ENCODE peak calls at places on chromosome 12, in nine cellular contexts. One of them, this sample, is unnamed.

GRCh38 chr12:66823857-66824570 is 145.1 kb upstream of the GRIP1 start:
- DNase-seq in fibroblast of gingiva: no peak
- DNase-seq in NCI-H187: no peak
- DNase-seq in stimulated activated CD4-positive, alpha-beta T cell treated with anti-CD3 and anti-CD28 coated beads, TNF-alpha, amount 100 ng/mL, for 1 hour: no peak
- DNase-seq in tibial artery: no peak
- DNase-seq in heart right ventricle: no peak
- DNase-seq in iris pigment epithelial cell: peak; percentile 19
- DNase-seq in DMS53: peak; percentile 71
- DNase-seq in GM04504: no peak
- DNase-seq in this sample: no peak

GRCh38 chr12:120015313-120015712 is 26.3 kb downstream of the BICDL1 start:
- DNase-seq in fibroblast of gingiva: no peak
- DNase-seq in DMS53: no peak
- DNase-seq in NCI-H187: no peak
- DNase-seq in tibial artery: no peak
- DNase-seq in stimulated activated CD4-positive, alpha-beta T cell treated with anti-CD3 and anti-CD28 coated beads, TNF-alpha, amount 100 ng/mL, for 1 hour: no peak
- DNase-seq in iris pigment epithelial cell: no peak
- DNase-seq in heart right ventricle: no peak
- DNase-seq in GM04504: no peak
- DNase-seq in this sample: no peak

GRCh38 chr12:49671051-49671765 is 36.0 kb downstream of the FMNL3 start:
- DNase-seq in stimulated activated CD4-positive, alpha-beta T cell treated with anti-CD3 and anti-CD28 coated beads, TNF-alpha, amount 100 ng/mL, for 1 hour: peak; percentile 49
- DNase-seq in GM04504: no peak
- DNase-seq in fibroblast of gingiva: no peak
- DNase-seq in tibial artery: no peak
- DNase-seq in heart right ventricle: no peak
- DNase-seq in DMS53: no peak
- DNase-seq in NCI-H187: no peak
- DNase-seq in iris pigment epithelial cell: no peak
- DNase-seq in this sample: no peak

GRCh38 chr12:96247567-96247962 is 53.4 kb downstream of the ELK3 start:
- DNase-seq in fibroblast of gingiva: no peak
- DNase-seq in iris pigment epithelial cell: no peak
- DNase-seq in GM04504: no peak
- DNase-seq in stimulated activated CD4-positive, alpha-beta T cell treated with anti-CD3 and anti-CD28 coated beads, TNF-alpha, amount 100 ng/mL, for 1 hour: no peak
- DNase-seq in heart right ventricle: no peak
- DNase-seq in tibial artery: no peak
- DNase-seq in DMS53: peak; percentile 39
- DNase-seq in NCI-H187: no peak
- DNase-seq in this sample: no peak

GRCh38 chr12:41174602-41175001 is 13.5 kb upstream of the PDZRN4 start:
- DNase-seq in GM04504: no peak
- DNase-seq in DMS53: no peak
- DNase-seq in heart right ventricle: no peak
- DNase-seq in iris pigment epithelial cell: no peak
- DNase-seq in NCI-H187: no peak
- DNase-seq in tibial artery: no peak
- DNase-seq in stimulated activated CD4-positive, alpha-beta T cell treated with anti-CD3 and anti-CD28 coated beads, TNF-alpha, amount 100 ng/mL, for 1 hour: no peak
- DNase-seq in fibroblast of gingiva: no peak
- DNase-seq in this sample: no peak

GRCh38 chr12:31586703-31587102 is 4.2 kb downstream of the DENND5B start:
- DNase-seq in tibial artery: no peak
- DNase-seq in GM04504: no peak
- DNase-seq in iris pigment epithelial cell: no peak
- DNase-seq in NCI-H187: no peak
- DNase-seq in fibroblast of gingiva: no peak
- DNase-seq in DMS53: no peak
- DNase-seq in heart right ventricle: no peak
- DNase-seq in stimulated activated CD4-positive, alpha-beta T cell treated with anti-CD3 and anti-CD28 coated beads, TNF-alpha, amount 100 ng/mL, for 1 hour: no peak
- DNase-seq in this sample: no peak

GRCh38 chr12:88556213-88556612 is 24.1 kb downstream of the KITLG start:
- DNase-seq in iris pigment epithelial cell: no peak
- DNase-seq in tibial artery: no peak
- DNase-seq in stimulated activated CD4-positive, alpha-beta T cell treated with anti-CD3 and anti-CD28 coated beads, TNF-alpha, amount 100 ng/mL, for 1 hour: no peak
- DNase-seq in NCI-H187: no peak
- DNase-seq in GM04504: no peak
- DNase-seq in heart right ventricle: no peak
- DNase-seq in DMS53: no peak
- DNase-seq in fibroblast of gingiva: no peak
- DNase-seq in this sample: no peak

GRCh38 chr12:70609739-70610491 is 27.3 kb downstream of the PTPRB start:
- DNase-seq in fibroblast of gingiva: peak; percentile 3
- DNase-seq in GM04504: no peak
- DNase-seq in stimulated activated CD4-positive, alpha-beta T cell treated with anti-CD3 and anti-CD28 coated beads, TNF-alpha, amount 100 ng/mL, for 1 hour: no peak
- DNase-seq in heart right ventricle: peak; percentile 74
- DNase-seq in NCI-H187: no peak
- DNase-seq in tibial artery: peak; percentile 37
- DNase-seq in DMS53: peak; percentile 78
- DNase-seq in iris pigment epithelial cell: peak; percentile 22
- DNase-seq in this sample: no peak

GRCh38 chr12:122943196-122943595 is 23.1 kb downstream of the ABCB9 start:
- DNase-seq in heart right ventricle: peak; percentile 68
- DNase-seq in GM04504: no peak
- DNase-seq in iris pigment epithelial cell: no peak
- DNase-seq in DMS53: no peak
- DNase-seq in fibroblast of gingiva: no peak
- DNase-seq in tibial artery: no peak
- DNase-seq in NCI-H187: no peak
- DNase-seq in stimulated activated CD4-positive, alpha-beta T cell treated with anti-CD3 and anti-CD28 coated beads, TNF-alpha, amount 100 ng/mL, for 1 hour: no peak
- DNase-seq in this sample: no peak

GRCh38 chr12:129790331-129790730 is 113.5 kb downstream of the TMEM132D start:
- DNase-seq in tibial artery: no peak
- DNase-seq in stimulated activated CD4-positive, alpha-beta T cell treated with anti-CD3 and anti-CD28 coated beads, TNF-alpha, amount 100 ng/mL, for 1 hour: no peak
- DNase-seq in iris pigment epithelial cell: no peak
- DNase-seq in NCI-H187: no peak
- DNase-seq in heart right ventricle: no peak
- DNase-seq in fibroblast of gingiva: no peak
- DNase-seq in GM04504: no peak
- DNase-seq in DMS53: no peak
- DNase-seq in this sample: no peak

GRCh38 chr12:6827982-6828670 is at the start of gene P3H3:
- DNase-seq in heart right ventricle: peak; percentile 50
- DNase-seq in NCI-H187: no peak
- DNase-seq in fibroblast of gingiva: peak; percentile 52
- DNase-seq in iris pigment epithelial cell: peak; percentile 38
- DNase-seq in tibial artery: no peak
- DNase-seq in DMS53: peak; percentile 79
- DNase-seq in GM04504: no peak
- DNase-seq in stimulated activated CD4-positive, alpha-beta T cell treated with anti-CD3 and anti-CD28 coated beads, TNF-alpha, amount 100 ng/mL, for 1 hour: no peak
- DNase-seq in this sample: no peak

GRCh38 chr12:81644503-81644902 is 114.6 kb downstream of the PPFIA2 start:
- DNase-seq in stimulated activated CD4-positive, alpha-beta T cell treated with anti-CD3 and anti-CD28 coated beads, TNF-alpha, amount 100 ng/mL, for 1 hour: no peak
- DNase-seq in NCI-H187: no peak
- DNase-seq in fibroblast of gingiva: peak; percentile 39
- DNase-seq in heart right ventricle: no peak
- DNase-seq in tibial artery: no peak
- DNase-seq in DMS53: peak; percentile 91
- DNase-seq in GM04504: no peak
- DNase-seq in iris pigment epithelial cell: peak; percentile 54
- DNase-seq in this sample: no peak

GRCh38 chr12:570237-570925 is 92.9 kb downstream of the NINJ2 start:
- DNase-seq in GM04504: peak; percentile 76
- DNase-seq in tibial artery: peak; percentile 78
- DNase-seq in NCI-H187: no peak
- DNase-seq in stimulated activated CD4-positive, alpha-beta T cell treated with anti-CD3 and anti-CD28 coated beads, TNF-alpha, amount 100 ng/mL, for 1 hour: no peak
- DNase-seq in iris pigment epithelial cell: peak; percentile 85
- DNase-seq in DMS53: peak; percentile 88
- DNase-seq in heart right ventricle: peak; percentile 81
- DNase-seq in fibroblast of gingiva: peak; percentile 87
- DNase-seq in this sample: no peak

GRCh38 chr12:97075583-97076268 is 168.7 kb downstream of the NEDD1 start:
- DNase-seq in GM04504: no peak
- DNase-seq in iris pigment epithelial cell: peak; percentile 9
- DNase-seq in stimulated activated CD4-positive, alpha-beta T cell treated with anti-CD3 and anti-CD28 coated beads, TNF-alpha, amount 100 ng/mL, for 1 hour: no peak
- DNase-seq in fibroblast of gingiva: no peak
- DNase-seq in NCI-H187: no peak
- DNase-seq in tibial artery: no peak
- DNase-seq in DMS53: no peak
- DNase-seq in heart right ventricle: no peak
- DNase-seq in this sample: no peak

GRCh38 chr12:57063991-57064725 is 14.2 kb upstream of the MYO1A start:
- DNase-seq in DMS53: no peak
- DNase-seq in NCI-H187: no peak
- DNase-seq in heart right ventricle: no peak
- DNase-seq in GM04504: no peak
- DNase-seq in tibial artery: no peak
- DNase-seq in fibroblast of gingiva: no peak
- DNase-seq in iris pigment epithelial cell: peak; percentile 17
- DNase-seq in stimulated activated CD4-positive, alpha-beta T cell treated with anti-CD3 and anti-CD28 coated beads, TNF-alpha, amount 100 ng/mL, for 1 hour: peak; percentile 5
- DNase-seq in this sample: no peak

GRCh38 chr12:120457133-120457532 is 10.9 kb downstream of the GATC start:
- DNase-seq in tibial artery: no peak
- DNase-seq in stimulated activated CD4-positive, alpha-beta T cell treated with anti-CD3 and anti-CD28 coated beads, TNF-alpha, amount 100 ng/mL, for 1 hour: no peak
- DNase-seq in DMS53: peak; percentile 54
- DNase-seq in fibroblast of gingiva: no peak
- DNase-seq in iris pigment epithelial cell: no peak
- DNase-seq in heart right ventricle: no peak
- DNase-seq in NCI-H187: no peak
- DNase-seq in GM04504: no peak
- DNase-seq in this sample: no peak

GRCh38 chr12:54169036-54169435 is 19.7 kb downstream of the SMUG1 start:
- DNase-seq in tibial artery: no peak
- DNase-seq in iris pigment epithelial cell: no peak
- DNase-seq in fibroblast of gingiva: no peak
- DNase-seq in heart right ventricle: no peak
- DNase-seq in stimulated activated CD4-positive, alpha-beta T cell treated with anti-CD3 and anti-CD28 coated beads, TNF-alpha, amount 100 ng/mL, for 1 hour: no peak
- DNase-seq in GM04504: no peak
- DNase-seq in DMS53: no peak
- DNase-seq in NCI-H187: no peak
- DNase-seq in this sample: no peak

GRCh38 chr12:2458113-2458414 is 336.7 kb upstream of the FKBP4 start:
- DNase-seq in NCI-H187: no peak
- DNase-seq in stimulated activated CD4-positive, alpha-beta T cell treated with anti-CD3 and anti-CD28 coated beads, TNF-alpha, amount 100 ng/mL, for 1 hour: no peak
- DNase-seq in iris pigment epithelial cell: no peak
- DNase-seq in tibial artery: no peak
- DNase-seq in fibroblast of gingiva: no peak
- DNase-seq in DMS53: no peak
- DNase-seq in heart right ventricle: peak; percentile 51
- DNase-seq in GM04504: no peak
- DNase-seq in this sample: no peak

GRCh38 chr12:29048787-29049186 is 100.3 kb upstream of the FAR2 start:
- DNase-seq in heart right ventricle: no peak
- DNase-seq in NCI-H187: no peak
- DNase-seq in iris pigment epithelial cell: no peak
- DNase-seq in stimulated activated CD4-positive, alpha-beta T cell treated with anti-CD3 and anti-CD28 coated beads, TNF-alpha, amount 100 ng/mL, for 1 hour: no peak
- DNase-seq in GM04504: no peak
- DNase-seq in fibroblast of gingiva: no peak
- DNase-seq in DMS53: no peak
- DNase-seq in tibial artery: no peak
- DNase-seq in this sample: no peak

GRCh38 chr12:65922077-65922476 is 97.8 kb downstream of the HMGA2 start:
- DNase-seq in DMS53: no peak
- DNase-seq in NCI-H187: no peak
- DNase-seq in stimulated activated CD4-positive, alpha-beta T cell treated with anti-CD3 and anti-CD28 coated beads, TNF-alpha, amount 100 ng/mL, for 1 hour: no peak
- DNase-seq in iris pigment epithelial cell: no peak
- DNase-seq in fibroblast of gingiva: no peak
- DNase-seq in GM04504: no peak
- DNase-seq in heart right ventricle: no peak
- DNase-seq in tibial artery: no peak
- DNase-seq in this sample: no peak

GRCh38 chr12:78118036-78118435 is 287.3 kb downstream of the NAV3 start:
- DNase-seq in NCI-H187: no peak
- DNase-seq in GM04504: no peak
- DNase-seq in heart right ventricle: no peak
- DNase-seq in iris pigment epithelial cell: peak; percentile 9
- DNase-seq in stimulated activated CD4-positive, alpha-beta T cell treated with anti-CD3 and anti-CD28 coated beads, TNF-alpha, amount 100 ng/mL, for 1 hour: no peak
- DNase-seq in tibial artery: no peak
- DNase-seq in fibroblast of gingiva: no peak
- DNase-seq in DMS53: peak; percentile 34
- DNase-seq in this sample: no peak

GRCh38 chr12:91833780-91834359 is 311.8 kb downstream of the BTG1 start:
- DNase-seq in fibroblast of gingiva: no peak
- DNase-seq in DMS53: no peak
- DNase-seq in tibial artery: no peak
- DNase-seq in NCI-H187: no peak
- DNase-seq in iris pigment epithelial cell: no peak
- DNase-seq in GM04504: no peak
- DNase-seq in stimulated activated CD4-positive, alpha-beta T cell treated with anti-CD3 and anti-CD28 coated beads, TNF-alpha, amount 100 ng/mL, for 1 hour: no peak
- DNase-seq in heart right ventricle: no peak
- DNase-seq in this sample: no peak

GRCh38 chr12:54229624-54230212 is 40.9 kb upstream of the SMUG1 start:
- DNase-seq in stimulated activated CD4-positive, alpha-beta T cell treated with anti-CD3 and anti-CD28 coated beads, TNF-alpha, amount 100 ng/mL, for 1 hour: no peak
- DNase-seq in DMS53: no peak
- DNase-seq in NCI-H187: no peak
- DNase-seq in fibroblast of gingiva: peak; percentile 91
- DNase-seq in heart right ventricle: no peak
- DNase-seq in tibial artery: peak; percentile 70
- DNase-seq in iris pigment epithelial cell: peak; percentile 90
- DNase-seq in GM04504: peak; percentile 91
- DNase-seq in this sample: no peak

GRCh38 chr12:57520008-57520726 is at the start of gene DDIT3:
- DNase-seq in heart right ventricle: peak; percentile 99
- DNase-seq in stimulated activated CD4-positive, alpha-beta T cell treated with anti-CD3 and anti-CD28 coated beads, TNF-alpha, amount 100 ng/mL, for 1 hour: peak; percentile 100
- DNase-seq in iris pigment epithelial cell: peak; percentile 98
- DNase-seq in NCI-H187: peak; percentile 99
- DNase-seq in tibial artery: peak; percentile 100
- DNase-seq in DMS53: peak; percentile 100
- DNase-seq in GM04504: peak; percentile 98
- DNase-seq in fibroblast of gingiva: peak; percentile 99
- DNase-seq in this sample: peak; percentile 70

GRCh38 chr12:105698047-105698446 is 367.6 kb downstream of the C12orf75 start:
- DNase-seq in tibial artery: no peak
- DNase-seq in heart right ventricle: no peak
- DNase-seq in GM04504: no peak
- DNase-seq in DMS53: no peak
- DNase-seq in fibroblast of gingiva: no peak
- DNase-seq in NCI-H187: no peak
- DNase-seq in iris pigment epithelial cell: peak; percentile 0
- DNase-seq in stimulated activated CD4-positive, alpha-beta T cell treated with anti-CD3 and anti-CD28 coated beads, TNF-alpha, amount 100 ng/mL, for 1 hour: no peak
- DNase-seq in this sample: no peak

GRCh38 chr12:93536766-93537515 is 35.5 kb upstream of the SOCS2 start:
- DNase-seq in tibial artery: no peak
- DNase-seq in GM04504: no peak
- DNase-seq in NCI-H187: no peak
- DNase-seq in iris pigment epithelial cell: no peak
- DNase-seq in stimulated activated CD4-positive, alpha-beta T cell treated with anti-CD3 and anti-CD28 coated beads, TNF-alpha, amount 100 ng/mL, for 1 hour: no peak
- DNase-seq in heart right ventricle: peak; percentile 11
- DNase-seq in DMS53: no peak
- DNase-seq in fibroblast of gingiva: peak; percentile 25
- DNase-seq in this sample: no peak

GRCh38 chr12:132475304-132476037 is 14.5 kb upstream of the FBRSL1 start:
- DNase-seq in GM04504: no peak
- DNase-seq in DMS53: peak; percentile 69
- DNase-seq in heart right ventricle: no peak
- DNase-seq in tibial artery: no peak
- DNase-seq in fibroblast of gingiva: no peak
- DNase-seq in NCI-H187: no peak
- DNase-seq in iris pigment epithelial cell: no peak
- DNase-seq in stimulated activated CD4-positive, alpha-beta T cell treated with anti-CD3 and anti-CD28 coated beads, TNF-alpha, amount 100 ng/mL, for 1 hour: no peak
- DNase-seq in this sample: no peak

GRCh38 chr12:20631711-20632110 is 63.4 kb upstream of the SLCO1C1 start:
- DNase-seq in GM04504: no peak
- DNase-seq in iris pigment epithelial cell: peak; percentile 31
- DNase-seq in fibroblast of gingiva: peak; percentile 96
- DNase-seq in heart right ventricle: no peak
- DNase-seq in tibial artery: no peak
- DNase-seq in stimulated activated CD4-positive, alpha-beta T cell treated with anti-CD3 and anti-CD28 coated beads, TNF-alpha, amount 100 ng/mL, for 1 hour: no peak
- DNase-seq in NCI-H187: no peak
- DNase-seq in DMS53: no peak
- DNase-seq in this sample: no peak

GRCh38 chr12:94618995-94619695 is 31.2 kb downstream of the TMCC3 start:
- DNase-seq in stimulated activated CD4-positive, alpha-beta T cell treated with anti-CD3 and anti-CD28 coated beads, TNF-alpha, amount 100 ng/mL, for 1 hour: no peak
- DNase-seq in tibial artery: no peak
- DNase-seq in heart right ventricle: no peak
- DNase-seq in iris pigment epithelial cell: peak; percentile 94
- DNase-seq in DMS53: peak; percentile 21
- DNase-seq in GM04504: peak; percentile 6
- DNase-seq in fibroblast of gingiva: peak; percentile 35
- DNase-seq in NCI-H187: no peak
- DNase-seq in this sample: no peak

GRCh38 chr12:93530358-93530757 is 42.1 kb upstream of the SOCS2 start:
- DNase-seq in iris pigment epithelial cell: peak; percentile 36
- DNase-seq in NCI-H187: no peak
- DNase-seq in DMS53: peak; percentile 58
- DNase-seq in GM04504: no peak
- DNase-seq in tibial artery: no peak
- DNase-seq in heart right ventricle: no peak
- DNase-seq in stimulated activated CD4-positive, alpha-beta T cell treated with anti-CD3 and anti-CD28 coated beads, TNF-alpha, amount 100 ng/mL, for 1 hour: no peak
- DNase-seq in fibroblast of gingiva: no peak
- DNase-seq in this sample: no peak

This sample was measured in D721Med.